ENCODE peak calls at places on chromosomes 6 and 20, in six cellular contexts. T is right lobe of liver, W is psoas muscle, D is suprapubic skin, C is HCT116, M is GM06990. N is an unnamed sample.

GRCh38 chr6:17478223-17478907 is 85.0 kb downstream of the CAP2 start:
- DNase-seq in T (no peak), W (no peak), D (no peak), C (no peak), M (no peak), N (no peak)

GRCh38 chr20:48180637-48181036 is 395.4 kb upstream of the SULF2 start:
- DNase-seq in T (no peak), W (no peak), D (no peak), C (no peak), M (no peak), N (no peak)

GRCh38 chr6:17429381-17430061 is 36.1 kb downstream of the CAP2 start:
- DNase-seq in T (no peak), W (no peak), D (no peak), C (no peak), M (no peak), N (no peak)

GRCh38 chr6:31701666-31702420 is 1.3 kb downstream of the ABHD16A start:
- DNase-seq in T (peak; percentile 76), W (peak; percentile 91), D (no peak), C (no peak), M (no peak), N (no peak)

GRCh38 chr6:25413506-25413905 is 134.3 kb downstream of the CARMIL1 start:
- DNase-seq in T (no peak), W (no peak), D (no peak), C (no peak), M (no peak), N (no peak)

GRCh38 chr20:63589261-63590217 is 15.5 kb upstream of the HELZ2 start:
- DNase-seq in T (no peak), W (no peak), D (no peak), C (no peak), M (no peak), N (no peak)

GRCh38 chr6:150058231-150058792 is 10.6 kb downstream of the ULBP3 start:
- DNase-seq in T (no peak), W (no peak), D (no peak), C (no peak), M (no peak), N (no peak)

GRCh38 chr6:136968831-136969230 is 46.7 kb downstream of the SLC35D3 start:
- DNase-seq in T (no peak), W (no peak), D (no peak), C (no peak), M (no peak), N (no peak)

GRCh38 chr20:4087923-4088322 is 72.6 kb upstream of the RNF24 start:
- DNase-seq in T (no peak), W (no peak), D (no peak), C (no peak), M (no peak), N (no peak)

GRCh38 chr6:147251072-147251471 is 46.9 kb downstream of the STXBP5 start:
- DNase-seq in T (no peak), W (peak; percentile 19), D (no peak), C (no peak), M (no peak), N (no peak)

GRCh38 chr20:37954626-37955025 is 51.7 kb downstream of the VSTM2L start:
- DNase-seq in T (no peak), W (no peak), D (peak; percentile 47), C (no peak), M (no peak), N (no peak)

GRCh38 chr20:5674176-5674660 is 76.0 kb upstream of the SHLD1 start:
- DNase-seq in T (no peak), W (no peak), D (no peak), C (peak; percentile 12), M (peak; percentile 76), N (peak; percentile 55)

GRCh38 chr6:89085409-89086012 is 5.0 kb downstream of the PNRC1 start:
- DNase-seq in T (no peak), W (no peak), D (no peak), C (no peak), M (no peak), N (no peak)

GRCh38 chr20:34084227-34084923 is 27.7 kb downstream of the EIF2S2 start:
- DNase-seq in T (no peak), W (no peak), D (no peak), C (no peak), M (no peak), N (no peak)

GRCh38 chr6:117919775-117920492 is 12.9 kb downstream of the SLC35F1 start:
- DNase-seq in T (peak; percentile 52), W (no peak), D (no peak), C (no peak), M (no peak), N (no peak)

GRCh38 chr20:63161176-63161651 is 54.7 kb downstream of the YTHDF1 start:
- DNase-seq in T (no peak), W (peak; percentile 45), D (no peak), C (no peak), M (no peak), N (no peak)

GRCh38 chr6:125574604-125575003 is 174.8 kb upstream of the HEY2 start:
- DNase-seq in T (no peak), W (no peak), D (no peak), C (no peak), M (no peak), N (no peak)

GRCh38 chr20:56463428-56463827 is 5.0 kb upstream of the RTF2 start:
- DNase-seq in T (no peak), W (no peak), D (no peak), C (no peak), M (no peak), N (no peak)

GRCh38 chr20:52954849-52955248 is 17.3 kb upstream of the TSHZ2 start:
- DNase-seq in T (no peak), W (no peak), D (no peak), C (no peak), M (no peak), N (no peak)

GRCh38 chr6:113997106-113997505 is 26.2 kb upstream of the HDAC2 start:
- DNase-seq in T (no peak), W (no peak), D (no peak), C (peak; percentile 57), M (no peak), N (no peak)

GRCh38 chr6:158938811-158939254 is 61.2 kb downstream of the RSPH3 start:
- DNase-seq in T (no peak), W (no peak), D (no peak), C (peak; percentile 24), M (no peak), N (no peak)

GRCh38 chr20:23130622-23130916 is 44.4 kb upstream of the CD93 start:
- DNase-seq in T (no peak), W (no peak), D (peak; percentile 43), C (no peak), M (no peak), N (no peak)

GRCh38 chr20:18165553-18165952 is 27.9 kb downstream of the KAT14 start:
- DNase-seq in T (no peak), W (no peak), D (no peak), C (no peak), M (no peak), N (no peak)

DNA sequence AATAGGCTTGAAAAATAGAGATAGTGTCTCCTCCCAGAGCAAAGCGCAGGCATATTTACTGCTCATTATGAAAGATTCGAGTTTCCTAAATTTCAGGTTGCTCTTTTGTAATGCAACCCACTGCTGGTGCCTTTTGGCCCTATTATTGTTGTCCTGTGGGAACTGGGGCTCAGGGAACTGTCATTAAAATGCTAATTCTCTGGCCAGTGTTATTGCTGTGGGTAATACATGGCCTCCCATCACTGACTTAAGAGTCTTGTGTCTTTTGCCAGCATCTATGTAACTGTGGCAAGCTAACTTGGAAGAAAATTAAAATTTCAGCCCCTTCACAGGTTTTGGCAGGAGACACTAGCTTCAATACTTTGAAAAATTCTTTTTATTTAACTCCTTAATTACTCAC is 754.1 kb upstream of the MAP3K7 start:
- DNase-seq in T (no peak), W (no peak), D (no peak), C (no peak), M (no peak), N (no peak)
- TF ChIP-seq CTCF in T (no peak), W (no peak), D (no peak), C (no peak), M (no peak), N (no peak)

DNA sequence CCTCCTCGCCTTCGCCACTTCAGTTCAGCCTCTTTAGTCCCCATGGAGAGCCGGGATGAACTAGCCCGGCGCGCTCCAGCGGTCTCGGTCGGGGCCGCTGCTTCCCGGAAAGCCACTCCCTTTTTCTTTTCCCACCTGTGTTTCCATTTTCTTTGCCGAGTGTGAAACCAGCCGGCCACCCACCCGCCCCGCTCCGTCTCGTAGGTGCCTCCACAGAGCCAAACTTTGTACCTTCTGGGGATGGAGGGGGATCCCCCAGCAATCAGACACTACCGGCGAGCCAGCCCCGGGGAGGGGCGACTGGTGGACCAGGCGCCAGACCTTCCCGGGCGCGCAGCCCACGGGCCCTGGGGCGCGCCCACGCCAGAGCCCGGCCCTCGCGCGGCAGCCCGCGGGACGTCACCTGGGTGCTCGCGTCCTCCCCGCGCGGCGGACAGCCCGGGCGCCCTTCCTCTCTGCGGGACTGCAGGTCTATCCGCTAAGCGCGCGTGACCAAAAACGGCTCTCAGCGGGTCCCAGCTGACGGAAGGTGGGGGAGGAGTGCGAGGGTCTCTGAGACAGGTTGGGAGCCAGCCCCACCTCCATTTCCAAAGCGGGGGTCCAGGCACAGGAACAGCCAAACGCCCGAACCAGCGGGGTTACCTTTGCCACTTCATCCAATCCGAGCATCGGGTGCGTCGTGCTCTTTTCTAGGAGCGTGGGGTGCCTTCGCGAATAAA is at the start of gene MCHR2:
- DNase-seq in T (no peak), W (no peak), D (no peak), C (no peak), M (peak; percentile 6), N (no peak)
- TF ChIP-seq CTCF in T (no peak), W (no peak), D (no peak), C (no peak), M (no peak), N (no peak)

GRCh38 chr6:55963301-55963700 is 87.9 kb upstream of the BMP5 start:
- DNase-seq in T (no peak), W (no peak), D (no peak), C (peak; percentile 18), M (no peak), N (no peak)
- TF ChIP-seq CTCF in T (peak; percentile 7), W (no peak), D (no peak), C (peak; percentile 70), M (peak; percentile 12), N (no peak)

DNA sequence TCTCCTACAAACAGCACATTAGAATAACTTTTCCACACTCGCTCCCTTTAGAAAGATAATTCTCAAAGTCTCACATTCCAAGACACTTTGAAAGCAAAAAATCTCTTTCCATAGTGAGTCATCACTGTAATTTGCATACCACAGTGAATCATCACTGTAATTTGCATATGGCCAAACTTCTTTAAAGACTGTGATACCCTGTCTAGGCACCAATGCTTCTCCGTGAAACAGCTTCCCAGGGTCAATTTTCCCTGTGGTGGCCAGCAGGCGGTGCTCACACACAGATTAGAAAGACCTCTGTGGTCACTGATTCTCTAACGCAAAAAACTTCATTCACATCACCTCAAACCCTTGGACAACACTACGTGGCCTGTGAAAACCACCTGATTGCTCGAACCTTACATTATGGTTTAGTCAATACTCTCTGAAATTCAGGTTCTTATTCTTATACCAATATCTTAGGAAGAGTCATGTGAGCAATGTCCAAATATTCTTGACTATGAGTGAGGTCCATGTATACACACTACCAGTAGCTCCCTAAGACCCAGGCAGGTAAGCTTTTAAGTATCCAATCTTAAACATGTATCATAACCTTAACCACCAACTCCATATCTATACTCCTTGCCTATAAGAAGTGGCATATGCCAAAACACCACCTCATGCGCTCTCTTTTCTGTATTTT is 78.5 kb upstream of the PHACTR1 start:
- DNase-seq in T (peak; percentile 55), W (no peak), D (no peak), C (peak; percentile 69), M (peak; percentile 18), N (peak; percentile 25)
- TF ChIP-seq CTCF in T (peak; percentile 78), W (peak; percentile 34), D (peak; percentile 35), C (peak; percentile 77), M (peak; percentile 90), N (peak; percentile 69)

N was measured in GM13976.